ENCODE peak calls at places on chromosomes 3 and 15, in nine cellular contexts. L, C, U, B, O, T, S, A and G are unnamed samples.

GRCh38 chr3:170228093-170228766 is 6.0 kb downstream of the PRKCI start:
- DNase-seq in T (peak), C (peak), B (no peak), O (no peak), S (no peak), U (no peak), A (no peak), L (no peak), G (no peak)

GRCh38 chr3:71369733-71370391 is 213.7 kb downstream of the FOXP1 start:
- DNase-seq in U (no peak), B (peak), L (peak), O (no peak), C (peak), T (no peak), S (no peak), A (no peak), G (no peak)

GRCh38 chr3:120093119-120093922 is 926 bp downstream of the GSK3B start:
- DNase-seq in A (peak), U (no peak), O (no peak), S (no peak), L (peak), C (peak), T (peak), B (peak), G (no peak)

GRCh38 chr3:114080201-114080600 is 23.7 kb downstream of the QTRT2 start:
- DNase-seq in L (no peak), A (no peak), B (no peak), S (no peak), T (no peak), U (no peak), C (no peak), O (no peak), G (no peak)

GRCh38 chr3:48634661-48635221 is 520 bp downstream of the SLC26A6 start:
- DNase-seq in S (peak), O (no peak), C (peak), A (peak), T (peak), U (peak), L (peak), B (peak), G (no peak)

GRCh38 chr3:43632269-43632733 is 10.5 kb upstream of the ANO10 start:
- DNase-seq in U (no peak), S (no peak), C (peak), L (peak), O (no peak), A (peak), T (peak), B (peak), G (no peak)

GRCh38 chr3:43423142-43423541 is 136.8 kb downstream of the SNRK start:
- DNase-seq in T (no peak), C (peak), S (no peak), O (no peak), U (no peak), L (peak), B (no peak), A (peak), G (no peak)

GRCh38 chr3:152737021-152737908 is 97.7 kb upstream of the P2RY1 start:
- DNase-seq in C (peak), A (peak), B (peak), U (no peak), O (peak), S (no peak), L (peak), T (no peak), G (no peak)

GRCh38 chr3:138078096-138078495 is 37.3 kb downstream of the DZIP1L start:
- DNase-seq in B (no peak), C (peak), U (no peak), T (no peak), A (peak), O (no peak), L (peak), S (no peak), G (no peak)

GRCh38 chr3:189781384-189781783 is 150.2 kb downstream of the TP63 start:
- DNase-seq in T (no peak), S (no peak), B (no peak), O (no peak), A (no peak), U (no peak), L (no peak), C (no peak), G (no peak)

GRCh38 chr3:132726341-132726823 is 4.2 kb upstream of the NPHP3 start:
- DNase-seq in O (no peak), A (peak), U (no peak), B (peak), C (peak), S (no peak), T (peak), L (peak), G (no peak)

GRCh38 chr3:64340636-64341240 is 115.5 kb upstream of the PRICKLE2 start:
- DNase-seq in S (no peak), A (peak), B (peak), L (peak), T (no peak), O (no peak), U (no peak), C (peak), G (no peak)

GRCh38 chr3:105912891-105913290 is 44.1 kb upstream of the CBLB start:
- DNase-seq in A (no peak), U (no peak), L (no peak), B (no peak), O (no peak), C (no peak), S (no peak), T (no peak), G (no peak)

GRCh38 chr15:63291507-63291906 is 14.1 kb downstream of the APH1B start:
- DNase-seq in A (peak), T (peak), O (no peak), S (no peak), U (no peak), B (peak), L (peak), C (peak), G (no peak)

GRCh38 chr15:72285927-72286516 is 13.7 kb upstream of the PARP6 start:
- DNase-seq in T (peak), L (no peak), O (no peak), B (no peak), S (peak), U (peak), A (no peak), C (peak), G (peak)

GRCh38 chr3:40877651-40878463 is 321.4 kb upstream of the CTNNB1 start:
- DNase-seq in C (peak), T (peak), L (peak), O (peak), U (no peak), B (peak), S (peak), A (peak), G (no peak)

GRCh38 chr15:95459288-95459687 is 871.2 kb upstream of the NR2F2 start:
- DNase-seq in S (no peak), B (peak), L (peak), O (no peak), U (no peak), A (peak), C (peak), T (no peak), G (no peak)

GRCh38 chr3:45881031-45882022 is 5.0 kb upstream of the CCR9 start:
- DNase-seq in B (no peak), U (peak), S (no peak), L (peak), A (peak), T (no peak), C (peak), O (no peak), G (no peak)

GRCh38 chr3:46280105-46280797 is 38.0 kb downstream of the CCR3 start:
- DNase-seq in O (no peak), B (peak), L (peak), U (peak), A (peak), S (no peak), T (no peak), C (peak), G (no peak)

GRCh38 chr3:128707935-128708494 is 18.0 kb upstream of the RAB7A start:
- DNase-seq in L (no peak), C (no peak), T (no peak), O (no peak), A (no peak), B (no peak), U (no peak), S (peak), G (no peak)

GRCh38 chr15:58182460-58183163 is 44.4 kb downstream of the AQP9 start:
- DNase-seq in S (peak), U (no peak), O (no peak), L (peak), T (peak), C (peak), A (peak), B (no peak), G (peak)

GRCh38 chr3:33717616-33717865 is 513 bp downstream of the CLASP2 start:
- DNase-seq in U (no peak), S (peak), T (peak), B (peak), L (peak), A (peak), C (peak), O (peak), G (peak)